ENCODE peak calls at places on chromosome 19, in four cellular contexts. One of them, this sample, is unnamed.

GRCh38 chr19:1474011-1474764 is 4.8 kb downstream of the C19orf25 start:
- DNase-seq in H1: no peak
- DNase-seq in A549: no peak
- DNase-seq in K562: no peak
- DNase-seq in this sample: no peak

GRCh38 chr19:49639401-49640112 is 386 bp downstream of the RRAS start:
- DNase-seq in H1: no peak
- DNase-seq in A549: no peak
- DNase-seq in K562: no peak
- DNase-seq in this sample: no peak

GRCh38 chr19:6527893-6528543 is 2.8 kb upstream of the TNFSF9 start:
- DNase-seq in H1: no peak
- DNase-seq in A549: no peak
- DNase-seq in K562: no peak
- DNase-seq in this sample: no peak

GRCh38 chr19:40341601-40342482 is 6.4 kb downstream of the C19orf47 start:
- DNase-seq in H1: no peak
- DNase-seq in A549: no peak
- DNase-seq in K562: no peak
- DNase-seq in this sample: no peak

GRCh38 chr19:35458821-35459391 is 10.8 kb downstream of the FFAR2 start:
- DNase-seq in H1: no peak
- DNase-seq in A549: peak; percentile 52
- DNase-seq in K562: no peak
- DNase-seq in this sample: peak; percentile 92

GRCh38 chr19:46416077-46416709 is 2.8 kb upstream of the CCDC8 start:
- DNase-seq in H1: no peak
- DNase-seq in A549: peak; percentile 85
- DNase-seq in K562: peak; percentile 94
- DNase-seq in this sample: peak; percentile 59

GRCh38 chr19:58380037-58380735 is 644 bp downstream of the ZNF837 start:
- DNase-seq in H1: no peak
- DNase-seq in A549: no peak
- DNase-seq in K562: no peak
- DNase-seq in this sample: peak; percentile 83

GRCh38 chr19:12065100-12065538 is 588 bp downstream of the ZNF844 start:
- DNase-seq in H1: no peak
- DNase-seq in A549: no peak
- DNase-seq in K562: no peak
- DNase-seq in this sample: no peak

GRCh38 chr19:799076-799881 is 2.0 kb downstream of the PTBP1 start:
- DNase-seq in H1: no peak
- DNase-seq in A549: no peak
- DNase-seq in K562: no peak
- DNase-seq in this sample: peak; percentile 55

GRCh38 chr19:39474139-39474620 is 6.5 kb upstream of the TIMM50 start:
- DNase-seq in H1: no peak
- DNase-seq in A549: peak; percentile 64
- DNase-seq in K562: peak; percentile 72
- DNase-seq in this sample: peak; percentile 30

GRCh38 chr19:41439441-41440222 is at the start of gene DMAC2:
- DNase-seq in H1: peak; percentile 92
- DNase-seq in A549: peak; percentile 100
- DNase-seq in K562: peak; percentile 98
- DNase-seq in this sample: peak; percentile 98

GRCh38 chr19:21900401-21900800 is 64.4 kb upstream of the ZNF43 start:
- DNase-seq in H1: no peak
- DNase-seq in A549: no peak
- DNase-seq in K562: no peak
- DNase-seq in this sample: no peak

GRCh38 chr19:40283414-40284250 is 1.5 kb downstream of the AKT2 start:
- DNase-seq in H1: no peak
- DNase-seq in A549: no peak
- DNase-seq in K562: no peak
- DNase-seq in this sample: peak; percentile 58

GRCh38 chr19:41807176-41807575 is 10.8 kb downstream of the CEACAM3 start:
- DNase-seq in H1: no peak
- DNase-seq in A549: no peak
- DNase-seq in K562: no peak
- DNase-seq in this sample: no peak

GRCh38 chr19:15469513-15470297 is 5.4 kb upstream of the RASAL3 start:
- DNase-seq in H1: no peak
- DNase-seq in A549: no peak
- DNase-seq in K562: no peak
- DNase-seq in this sample: no peak

GRCh38 chr19:51025809-51026553 is 435 bp downstream of the KLK11 start:
- DNase-seq in H1: no peak
- DNase-seq in A549: no peak
- DNase-seq in K562: no peak
- DNase-seq in this sample: no peak

GRCh38 chr19:13864513-13865242 is 12.3 kb upstream of the NANOS3 start:
- DNase-seq in H1: no peak
- DNase-seq in A549: no peak
- DNase-seq in K562: no peak
- DNase-seq in this sample: no peak

GRCh38 chr19:47363758-47364529 is 14.8 kb downstream of the DHX34 start:
- DNase-seq in H1: no peak
- DNase-seq in A549: peak; percentile 60
- DNase-seq in K562: no peak
- DNase-seq in this sample: no peak

GRCh38 chr19:44587863-44588752 is 25.3 kb upstream of the IGSF23 start:
- DNase-seq in H1: no peak
- DNase-seq in A549: peak; percentile 84
- DNase-seq in K562: no peak
- DNase-seq in this sample: peak; percentile 51

GRCh38 chr19:20661150-20661819 is at the start of gene ZNF626:
- DNase-seq in H1: peak; percentile 91
- DNase-seq in A549: no peak
- DNase-seq in K562: peak; percentile 91
- DNase-seq in this sample: peak; percentile 93

GRCh38 chr19:3019211-3019854 is 9.7 kb downstream of the TLE2 start:
- DNase-seq in H1: no peak
- DNase-seq in A549: no peak
- DNase-seq in K562: no peak
- DNase-seq in this sample: no peak

GRCh38 chr19:4456566-4456842 is 1.1 kb downstream of the UBXN6 start:
- DNase-seq in H1: no peak
- DNase-seq in A549: no peak
- DNase-seq in K562: no peak
- DNase-seq in this sample: no peak

GRCh38 chr19:39372047-39372802 is 18.7 kb downstream of the PAF1 start:
- DNase-seq in H1: no peak
- DNase-seq in A549: no peak
- DNase-seq in K562: no peak
- DNase-seq in this sample: no peak

GRCh38 chr19:40398417-40399056 is 8.6 kb upstream of the HIPK4 start:
- DNase-seq in H1: no peak
- DNase-seq in A549: peak; percentile 57
- DNase-seq in K562: peak; percentile 93
- DNase-seq in this sample: no peak

GRCh38 chr19:46022431-46023310 is at the start of gene PGLYRP1:
- DNase-seq in H1: no peak
- DNase-seq in A549: no peak
- DNase-seq in K562: no peak
- DNase-seq in this sample: no peak

GRCh38 chr19:50928841-50929240 is 17.6 kb upstream of the KLK4 start:
- DNase-seq in H1: no peak
- DNase-seq in A549: peak; percentile 32
- DNase-seq in K562: no peak
- DNase-seq in this sample: no peak

GRCh38 chr19:27859689-27860088 is 1353.3 kb downstream of the UQCRFS1 start:
- DNase-seq in H1: no peak
- DNase-seq in A549: no peak
- DNase-seq in K562: no peak
- DNase-seq in this sample: no peak

GRCh38 chr19:39516270-39516669 is 1.3 kb downstream of the SELENOV start:
- DNase-seq in H1: no peak
- DNase-seq in A549: no peak
- DNase-seq in K562: no peak
- DNase-seq in this sample: no peak

GRCh38 chr19:3006075-3006767 is 22.9 kb downstream of the TLE2 start:
- DNase-seq in H1: peak; percentile 80
- DNase-seq in A549: peak; percentile 55
- DNase-seq in K562: peak; percentile 93
- DNase-seq in this sample: no peak

GRCh38 chr19:4817467-4818277 is 13.8 kb downstream of the TICAM1 start:
- DNase-seq in H1: no peak
- DNase-seq in A549: no peak
- DNase-seq in K562: no peak
- DNase-seq in this sample: no peak

GRCh38 chr19:52007805-52008557 is at the start of gene ZNF615:
- DNase-seq in H1: peak; percentile 60
- DNase-seq in A549: peak; percentile 93
- DNase-seq in K562: peak; percentile 80
- DNase-seq in this sample: peak; percentile 76

GRCh38 chr19:48544856-48545750 is 6.9 kb upstream of the SULT2B1 start:
- DNase-seq in H1: no peak
- DNase-seq in A549: no peak
- DNase-seq in K562: no peak
- DNase-seq in this sample: no peak

GRCh38 chr19:719081-719512 is 10.4 kb downstream of the PALM start:
- DNase-seq in H1: no peak
- DNase-seq in A549: no peak
- DNase-seq in K562: peak; percentile 38
- DNase-seq in this sample: peak; percentile 39

GRCh38 chr19:38561658-38562057 is 56.1 kb downstream of the MAP4K1 start:
- DNase-seq in H1: no peak
- DNase-seq in A549: no peak
- DNase-seq in K562: no peak
- DNase-seq in this sample: no peak

GRCh38 chr19:52590728-52591127 is 20.6 kb downstream of the ZNF701 start:
- DNase-seq in H1: no peak
- DNase-seq in A549: no peak
- DNase-seq in K562: no peak
- DNase-seq in this sample: no peak

DNA sequence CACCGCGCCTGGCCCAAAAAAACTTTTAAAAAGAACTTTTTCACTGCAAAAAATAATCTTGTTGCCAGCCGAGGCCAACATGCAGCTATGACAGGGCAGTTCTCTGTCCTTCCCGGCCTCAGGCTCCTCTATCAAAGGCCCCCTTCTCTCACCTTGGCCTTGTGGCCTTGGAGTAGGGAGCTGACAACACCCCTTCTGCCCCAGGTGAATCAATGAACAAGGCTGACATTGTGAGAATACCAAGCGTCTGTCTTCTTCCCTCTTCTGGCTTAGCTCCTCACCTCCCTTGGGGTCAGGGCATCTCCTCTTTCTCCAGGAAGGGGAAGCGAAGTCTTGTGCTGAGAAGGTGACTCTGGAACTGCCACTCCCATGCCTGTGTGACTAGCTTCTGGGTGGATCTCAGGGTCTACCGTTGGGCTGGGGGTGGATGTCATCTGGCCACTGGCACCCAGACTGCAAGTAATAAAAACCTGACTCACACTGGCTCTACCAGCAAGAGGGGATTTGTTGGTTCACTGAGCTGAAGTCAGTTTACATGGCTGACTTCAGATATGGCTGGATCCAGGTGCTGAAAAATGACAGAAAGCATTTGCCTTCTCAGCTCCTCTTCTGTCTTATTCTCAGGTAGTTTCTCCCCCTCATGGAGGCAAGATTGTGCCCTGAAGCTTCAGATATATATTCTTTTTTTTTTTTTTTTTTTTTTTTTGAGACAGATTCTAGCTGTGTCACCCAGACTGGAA is 6.3 kb downstream of the C19orf38 start:
- DNase-seq in H1: no peak
- DNase-seq in A549: no peak
- DNase-seq in K562: no peak
- DNase-seq in this sample: peak; percentile 67
- TF ChIP-seq HDAC2 in H1: no peak
- TF ChIP-seq HDAC2 in A549: no peak
- TF ChIP-seq HDAC2 in K562: no peak
- TF ChIP-seq HDAC2 in this sample: no peak

DNA sequence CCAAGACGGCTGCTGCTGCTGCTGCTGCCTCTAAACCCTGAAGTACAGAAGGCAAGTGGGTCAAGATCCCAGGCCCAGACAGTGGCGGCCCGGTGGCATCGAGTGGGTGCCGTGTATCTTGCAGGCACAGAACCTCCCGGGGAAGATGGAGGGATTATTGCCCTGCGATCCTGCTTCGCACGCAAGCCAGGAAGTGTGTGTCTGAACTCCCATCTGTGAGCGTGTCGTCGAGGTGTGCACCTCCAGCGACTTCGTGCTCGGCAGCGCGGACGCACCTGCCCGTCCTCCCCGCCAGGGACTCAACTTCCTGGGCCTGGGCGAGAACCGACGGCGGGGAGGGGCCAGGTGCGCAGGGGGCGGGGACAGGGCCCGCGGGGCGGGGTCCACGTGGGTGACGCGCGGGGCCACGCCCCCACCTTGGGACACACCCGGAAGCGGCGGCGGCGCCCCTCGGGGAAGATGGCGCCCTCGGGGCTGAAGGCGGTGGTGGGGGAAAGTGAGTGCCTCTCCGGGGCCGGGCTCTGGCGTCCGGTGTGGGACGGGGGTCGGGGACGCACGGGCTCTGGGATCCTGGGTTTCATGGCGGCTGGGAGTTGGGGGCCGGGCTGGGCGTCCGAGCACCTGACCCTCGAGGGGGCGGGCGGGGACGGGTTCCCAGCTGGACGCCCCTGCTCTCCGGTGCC is at the start of gene STXBP2:
- DNase-seq in H1: peak; percentile 64
- DNase-seq in A549: peak; percentile 75
- DNase-seq in K562: peak; percentile 98
- DNase-seq in this sample: peak; percentile 61
- TF ChIP-seq HDAC2 in H1: no peak
- TF ChIP-seq HDAC2 in A549: no peak
- TF ChIP-seq HDAC2 in K562: no peak
- TF ChIP-seq HDAC2 in this sample: peak; percentile 17

DNA sequence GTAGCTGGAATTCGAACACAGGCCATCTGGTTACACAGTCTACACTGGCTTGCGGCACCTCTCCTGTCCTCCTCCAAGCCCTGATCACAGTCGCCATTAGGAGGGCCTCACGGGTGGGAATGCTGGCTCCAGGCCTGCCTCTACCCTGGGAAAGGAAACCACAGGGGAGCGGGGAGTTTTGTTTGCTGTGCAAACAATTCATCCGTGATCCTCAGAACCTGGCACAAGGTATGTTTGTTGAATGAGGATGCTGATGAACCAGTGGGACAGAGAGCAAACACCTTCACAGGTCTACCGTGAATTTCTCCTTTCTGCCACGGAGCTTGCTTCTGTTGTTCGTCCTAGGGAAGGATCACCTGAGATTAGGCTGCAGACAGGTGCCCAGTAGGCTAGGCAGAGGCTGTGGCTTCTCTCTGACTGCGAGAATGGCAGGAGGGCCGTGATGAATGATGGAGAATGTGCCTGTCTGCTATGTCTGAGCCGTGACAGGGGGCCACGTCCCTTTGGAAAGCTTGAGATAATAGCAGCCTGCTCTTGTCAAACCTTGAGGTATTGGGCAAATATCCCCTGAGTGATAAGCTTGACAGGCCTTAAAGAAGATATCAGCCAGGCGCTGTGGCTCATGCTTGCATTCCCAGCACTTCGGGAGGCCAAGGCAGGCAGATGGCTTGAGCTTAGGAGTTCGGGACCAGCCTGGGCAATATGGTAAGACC is 36.7 kb downstream of the PIN1 start:
- DNase-seq in H1: no peak
- DNase-seq in A549: no peak
- DNase-seq in K562: peak; percentile 14
- DNase-seq in this sample: peak; percentile 79
- TF ChIP-seq HDAC2 in H1: no peak
- TF ChIP-seq HDAC2 in A549: no peak
- TF ChIP-seq HDAC2 in K562: no peak
- TF ChIP-seq HDAC2 in this sample: peak; percentile 23

GRCh38 chr19:18751571-18751970 is 39.5 kb downstream of the COMP start:
- DNase-seq in H1: no peak
- DNase-seq in A549: no peak
- DNase-seq in K562: no peak
- DNase-seq in this sample: no peak
- TF ChIP-seq HDAC2 in H1: no peak
- TF ChIP-seq HDAC2 in A549: no peak
- TF ChIP-seq HDAC2 in K562: no peak
- TF ChIP-seq HDAC2 in this sample: no peak

This sample was measured in HepG2.